ENCODE peak calls at places on chromosome 16, in ten cellular contexts. G, V, Q, H, J, L, E, S, M and U are unnamed samples.

GRCh38 chr16:75261590-75262078 is 10.2 kb upstream of the BCAR1 start:
- DNase-seq in Q (no peak), S (no peak), G (no peak), H (no peak), E (no peak), V (no peak), M (peak), J (no peak), L (no peak), U (no peak)

GRCh38 chr16:89956511-89957213 is 8.1 kb downstream of the DEF8 start:
- DNase-seq in E (no peak), J (no peak), V (no peak), S (no peak), Q (no peak), G (no peak), L (no peak), M (no peak), H (no peak), U (peak)

GRCh38 chr16:24409045-24409444 is 130.3 kb upstream of the RBBP6 start:
- DNase-seq in V (peak), E (no peak), G (no peak), Q (no peak), H (peak), S (no peak), L (peak), J (no peak), M (peak), U (peak)

GRCh38 chr16:80687606-80688005 is 116.8 kb downstream of the CDYL2 start:
- DNase-seq in S (no peak), M (no peak), V (no peak), Q (no peak), H (no peak), L (no peak), G (no peak), J (no peak), E (no peak), U (no peak)

GRCh38 chr16:71230122-71230845 is at the start of gene HYDIN:
- DNase-seq in H (no peak), J (no peak), L (peak), V (peak), G (peak), M (peak), Q (peak), S (peak), E (peak), U (no peak)

GRCh38 chr16:69495821-69496220 is 69.9 kb upstream of the NFAT5 start:
- DNase-seq in Q (no peak), J (no peak), S (no peak), L (no peak), G (no peak), M (peak), E (no peak), H (no peak), V (no peak), U (no peak)

GRCh38 chr16:49617016-49617569 is 238.8 kb downstream of the ZNF423 start:
- DNase-seq in S (no peak), H (no peak), M (no peak), L (no peak), V (no peak), Q (no peak), J (no peak), E (no peak), G (no peak), U (no peak)

GRCh38 chr16:17836868-17837602 is 366.3 kb upstream of the XYLT1 start:
- DNase-seq in E (peak), H (peak), G (peak), Q (no peak), M (no peak), L (peak), J (no peak), V (peak), S (peak), U (peak)

GRCh38 chr16:29009050-29009837 is 24.4 kb downstream of the LAT start:
- DNase-seq in H (no peak), L (peak), G (no peak), V (no peak), J (no peak), M (no peak), Q (no peak), S (no peak), E (no peak), U (peak)

GRCh38 chr16:12228079-12228606 is 251.6 kb downstream of the SNX29 start:
- DNase-seq in H (no peak), E (no peak), M (no peak), S (no peak), G (no peak), L (no peak), Q (no peak), V (no peak), J (no peak), U (no peak)

GRCh38 chr16:81560979-81561657 is 116.5 kb downstream of the CMIP start:
- DNase-seq in M (no peak), H (no peak), V (no peak), Q (no peak), J (no peak), E (no peak), S (no peak), L (no peak), G (no peak), U (no peak)

GRCh38 chr16:19517424-19518089 is 4.3 kb downstream of the GDE1 start:
- DNase-seq in H (no peak), Q (peak), V (peak), S (no peak), L (peak), G (no peak), M (no peak), J (no peak), E (no peak), U (no peak)

GRCh38 chr16:25045696-25046381 is 30.7 kb upstream of the ARHGAP17 start:
- DNase-seq in H (no peak), E (no peak), G (no peak), J (no peak), S (no peak), M (no peak), Q (peak), V (no peak), L (peak), U (peak)

DNA sequence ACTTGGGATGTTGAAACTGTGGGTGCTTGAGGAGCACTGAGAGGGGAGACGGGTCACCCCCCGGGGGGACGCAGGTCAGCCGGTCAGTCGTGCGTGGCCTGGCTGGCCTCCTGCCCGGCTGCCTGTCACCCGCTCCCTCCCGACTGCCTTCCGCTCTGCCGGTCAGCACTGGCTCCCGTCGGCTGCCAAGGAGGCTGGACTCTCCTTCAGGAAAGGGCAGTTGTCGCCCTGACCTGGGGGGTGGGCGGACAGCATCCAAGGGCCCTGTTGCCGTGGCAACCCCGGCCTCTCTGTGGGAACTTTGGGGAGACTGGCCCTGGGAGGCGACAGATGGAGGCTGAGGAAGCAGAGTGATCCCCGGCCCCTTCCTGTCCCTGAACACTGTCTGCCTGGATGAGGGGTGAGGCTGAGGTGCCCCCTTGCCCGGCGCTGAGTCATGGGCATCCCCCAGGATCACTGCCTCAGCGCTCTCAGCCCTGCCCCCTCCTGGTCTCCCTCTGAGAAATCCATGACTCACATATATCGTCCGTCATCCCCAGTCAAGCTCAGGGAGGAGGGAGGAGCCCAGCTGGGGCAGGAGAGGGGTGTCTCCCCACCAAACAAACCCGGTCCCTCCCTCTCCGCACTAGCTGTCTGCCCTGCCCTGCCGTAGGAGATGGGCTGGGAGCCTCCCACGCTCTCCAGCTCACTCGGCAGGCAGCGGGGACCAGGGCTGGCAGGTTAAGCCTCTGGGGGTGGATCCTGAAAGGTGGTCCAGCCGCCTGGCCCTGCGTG is at the start of gene ADGRG1:
- DNase-seq in V (peak), H (peak), L (peak), E (peak), G (peak), J (no peak), M (peak), S (peak), Q (peak), U (peak)
- TF ChIP-seq MAX in V (peak), H (no peak), L (peak), E (no peak), G (no peak), J (no peak), M (peak), S (no peak), Q (no peak), U (no peak)

DNA sequence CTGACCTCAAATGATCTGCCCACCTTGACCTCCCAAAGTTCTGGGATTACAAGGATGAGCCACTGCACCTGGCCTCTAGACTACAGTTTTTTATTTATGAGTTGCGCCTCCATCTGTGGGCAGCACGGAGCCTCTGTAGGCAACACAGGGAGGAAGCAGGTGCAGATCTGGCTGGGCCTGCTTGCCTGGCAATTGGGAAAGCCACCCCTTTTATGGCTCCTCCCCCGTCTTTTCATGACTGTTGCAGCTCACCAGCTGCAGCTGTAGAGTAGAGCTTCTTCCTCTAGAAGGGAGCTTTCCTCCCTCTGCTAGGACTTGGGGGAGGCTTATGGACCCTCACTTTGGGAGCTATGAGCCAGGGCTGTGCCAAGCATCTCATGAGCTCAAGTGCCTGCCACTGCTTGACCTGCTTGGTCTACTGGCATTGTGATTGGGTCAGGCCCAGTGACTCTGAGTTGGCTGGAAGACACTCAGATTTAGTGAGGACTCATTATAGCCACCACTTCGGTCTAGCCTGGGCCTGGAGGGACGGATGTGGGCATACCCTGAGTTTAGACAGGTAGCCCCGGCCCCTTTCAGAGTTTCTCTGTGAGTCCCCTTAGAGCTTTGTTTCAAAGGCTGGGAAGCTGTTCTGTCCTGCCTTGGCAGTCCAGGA is 6.9 kb upstream of the SLC7A6 start:
- DNase-seq in M (no peak), H (no peak), Q (no peak), J (no peak), V (no peak), S (no peak), G (no peak), L (no peak), E (no peak), U (peak)
- TF ChIP-seq MAX in M (no peak), H (no peak), Q (no peak), J (no peak), V (no peak), S (no peak), G (no peak), L (no peak), E (no peak), U (peak)

DNA sequence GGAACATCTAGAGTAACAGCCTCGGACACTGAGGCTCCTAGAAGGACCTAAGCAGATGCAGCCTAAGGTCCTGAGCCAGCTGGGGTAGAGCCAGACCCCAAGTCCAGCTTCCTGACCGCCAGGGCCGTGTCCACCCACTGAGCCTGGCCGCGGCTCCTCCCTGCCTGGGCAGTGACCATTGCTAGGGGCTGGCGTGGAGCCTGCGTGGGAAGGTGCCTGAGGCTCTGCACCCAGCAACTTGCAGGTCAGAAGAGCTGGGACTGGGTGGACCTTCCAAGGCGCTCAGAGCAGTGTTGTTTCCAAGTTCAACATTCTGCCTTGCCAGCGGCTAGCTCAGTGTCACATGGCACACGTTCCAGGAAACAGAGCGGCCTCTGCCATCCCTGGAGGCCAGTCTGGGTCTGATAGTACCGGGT is 209.6 kb upstream of the CIBAR2 start:
- DNase-seq in S (no peak), M (peak), E (no peak), V (no peak), Q (peak), H (no peak), G (no peak), L (peak), J (no peak), U (no peak)
- TF ChIP-seq MAX in S (no peak), M (no peak), E (peak), V (no peak), Q (no peak), H (no peak), G (no peak), L (peak), J (no peak), U (no peak)

DNA sequence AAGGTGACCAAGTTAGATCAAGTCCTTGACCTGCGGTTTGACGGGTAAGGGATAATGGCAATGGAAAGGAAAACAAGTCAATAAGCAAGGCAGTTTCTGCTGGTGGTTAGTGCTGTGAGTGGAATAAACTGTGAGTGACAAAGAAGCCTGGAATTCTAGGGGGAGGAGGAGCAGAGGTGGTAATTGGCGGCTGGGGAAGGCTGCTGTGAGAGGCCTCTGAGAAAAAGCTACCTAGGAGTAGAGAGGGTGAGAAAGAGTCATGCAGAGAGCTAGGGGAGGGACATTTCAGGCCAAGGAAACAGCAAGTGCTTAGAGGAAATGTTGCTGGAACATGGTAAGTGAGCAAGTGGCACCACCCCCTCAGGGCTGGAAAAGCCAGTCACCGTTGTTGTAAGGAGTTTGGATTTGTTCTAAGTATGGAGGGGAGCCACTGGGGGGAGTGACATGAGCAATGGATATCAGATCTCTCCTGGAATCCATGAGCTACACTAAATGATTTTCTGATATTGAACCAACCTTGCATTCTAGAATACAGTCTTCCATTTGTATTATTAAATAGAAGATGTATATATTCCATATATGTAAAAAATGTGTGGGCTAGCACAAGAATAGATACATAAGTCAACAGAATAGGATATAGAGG is 6.7 kb downstream of the NLRC3 start:
- DNase-seq in V (no peak), S (no peak), L (no peak), G (no peak), Q (no peak), H (peak), M (no peak), J (no peak), E (peak), U (no peak)
- TF ChIP-seq MAX in V (no peak), S (no peak), L (no peak), G (no peak), Q (no peak), H (no peak), M (no peak), J (no peak), E (no peak), U (no peak)

GRCh38 chr16:82867425-82867824 is 240.7 kb downstream of the CDH13 start:
- DNase-seq in G (no peak), S (no peak), M (no peak), V (no peak), E (no peak), L (no peak), Q (peak), H (no peak), J (no peak), U (no peak)
- TF ChIP-seq MAX in G (no peak), S (no peak), M (no peak), V (no peak), E (no peak), L (no peak), Q (no peak), H (no peak), J (no peak), U (no peak)

GRCh38 chr16:88764080-88764479 is 20.9 kb downstream of the PIEZO1 start:
- DNase-seq in L (no peak), H (no peak), E (no peak), J (no peak), G (no peak), S (no peak), Q (no peak), V (no peak), M (no peak), U (no peak)

GRCh38 chr16:88762258-88762870 is 22.7 kb downstream of the PIEZO1 start:
- DNase-seq in L (no peak), M (no peak), E (no peak), H (no peak), V (no peak), S (no peak), Q (no peak), J (no peak), G (no peak), U (no peak)

GRCh38 chr16:88764913-88765349 is 20.1 kb downstream of the PIEZO1 start:
- DNase-seq in L (no peak), S (no peak), M (no peak), E (no peak), H (no peak), Q (no peak), G (peak), J (no peak), V (no peak), U (no peak)

GRCh38 chr16:88762941-88763340 is 22.1 kb downstream of the PIEZO1 start:
- DNase-seq in J (no peak), G (no peak), V (no peak), S (no peak), E (no peak), H (no peak), L (no peak), Q (no peak), M (no peak), U (no peak)

DNA sequence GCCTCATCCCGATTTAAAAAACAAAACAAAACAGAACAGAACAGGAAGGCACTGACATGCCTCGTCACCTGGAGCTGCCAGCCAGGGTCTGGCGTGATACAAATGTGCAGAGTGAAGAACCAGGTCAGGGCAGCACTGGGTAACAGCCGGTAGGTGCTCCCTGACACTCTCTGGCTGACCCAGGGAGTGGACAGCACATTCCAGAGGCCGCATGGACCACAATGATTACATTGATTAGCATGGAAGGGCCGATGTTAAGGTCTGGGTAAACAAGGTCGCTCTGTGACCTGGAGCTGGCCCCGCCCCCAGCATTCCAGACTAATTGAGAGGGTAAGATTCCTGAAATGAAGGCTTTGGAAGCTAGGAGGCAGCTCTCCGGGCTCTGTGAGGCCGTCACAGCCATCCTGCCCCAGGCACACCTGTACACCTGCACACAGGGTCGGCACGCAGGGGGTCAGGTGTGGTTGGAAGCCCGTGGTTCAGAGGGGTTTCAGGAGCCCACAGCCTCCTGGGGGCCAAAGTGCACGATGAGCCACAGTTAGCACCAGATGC is 21.4 kb downstream of the PIEZO1 start:
- DNase-seq in E (peak), G (peak), L (peak), J (no peak), H (no peak), S (no peak), V (no peak), M (no peak), Q (peak), U (no peak)
- TF ChIP-seq MAX in E (peak), G (peak), L (no peak), J (no peak), H (no peak), S (peak), V (no peak), M (no peak), Q (no peak), U (no peak)